ENCODE peak calls at places on chromosomes 4 and X, in seven cellular contexts. C is lower leg skin, F is adrenal gland, T is HCT116, K is A549, P is body of pancreas, N is testis. V is an unnamed sample.

GRCh38 chr4:109981936-109982335 is 69.3 kb downstream of the EGF start:
- DNase-seq in C (no peak), F (no peak), T (no peak), K (no peak), P (no peak), N (no peak), V (no peak)

GRCh38 chrX:129716507-129716906 is 22.3 kb upstream of the XPNPEP2 start:
- DNase-seq in C (peak; percentile 10), F (no peak), T (no peak), K (no peak), P (no peak), N (peak; percentile 14), V (no peak)

GRCh38 chr4:184007891-184008290 is 102.8 kb downstream of the STOX2 start:
- DNase-seq in C (no peak), F (no peak), T (no peak), K (no peak), P (no peak), N (no peak), V (no peak)

GRCh38 chr4:90727938-90728337 is 600.7 kb downstream of the CCSER1 start:
- DNase-seq in C (no peak), F (no peak), T (peak; percentile 45), K (peak; percentile 47), P (no peak), N (no peak), V (no peak)

GRCh38 chr4:108540536-108540935 is 79.8 kb upstream of the RPL34 start:
- DNase-seq in C (no peak), F (no peak), T (no peak), K (no peak), P (no peak), N (no peak), V (no peak)

GRCh38 chr4:41857225-41857624 is 78.0 kb upstream of the TMEM33 start:
- DNase-seq in C (no peak), F (no peak), T (no peak), K (no peak), P (no peak), N (no peak), V (no peak)

GRCh38 chrX:78655642-78656041 is 3.5 kb downstream of the RTL3 start:
- DNase-seq in C (no peak), F (no peak), T (no peak), K (no peak), P (no peak), N (no peak), V (no peak)

GRCh38 chr4:154677300-154677699 is 64.8 kb upstream of the FGG start:
- DNase-seq in C (no peak), F (no peak), T (no peak), K (no peak), P (no peak), N (no peak), V (no peak)

GRCh38 chrX:120251471-120252011 is 929 bp downstream of the ZBTB33 start:
- DNase-seq in C (no peak), F (peak; percentile 48), T (no peak), K (peak; percentile 12), P (peak; percentile 19), N (peak; percentile 51), V (no peak)

GRCh38 chr4:83618991-83619390 is 83.1 kb downstream of the GPAT3 start:
- DNase-seq in C (no peak), F (no peak), T (no peak), K (no peak), P (peak; percentile 16), N (no peak), V (peak; percentile 52)

GRCh38 chr4:87101543-87102199 is 118.7 kb downstream of the KLHL8 start:
- DNase-seq in C (no peak), F (no peak), T (no peak), K (no peak), P (no peak), N (no peak), V (no peak)

GRCh38 chr4:8156617-8157016 is 2.0 kb downstream of the ABLIM2 start:
- DNase-seq in C (no peak), F (no peak), T (no peak), K (no peak), P (no peak), N (no peak), V (no peak)

GRCh38 chr4:75708218-75708691 is 16.1 kb upstream of the USO1 start:
- DNase-seq in C (peak; percentile 13), F (no peak), T (no peak), K (peak; percentile 50), P (no peak), N (no peak), V (no peak)

GRCh38 chr4:147037089-147037488 is 91.4 kb upstream of the TTC29 start:
- DNase-seq in C (no peak), F (no peak), T (no peak), K (no peak), P (no peak), N (no peak), V (no peak)

GRCh38 chrX:53440631-53441517 is 6.7 kb upstream of the HSD17B10 start:
- DNase-seq in C (peak; percentile 97), F (peak; percentile 92), T (no peak), K (peak; percentile 48), P (peak; percentile 60), N (peak; percentile 21), V (no peak)

GRCh38 chrX:133937022-133937421 is 48.4 kb downstream of the GPC3 start:
- DNase-seq in C (no peak), F (no peak), T (no peak), K (no peak), P (no peak), N (no peak), V (no peak)
- TF ChIP-seq POLR2A in C (no peak), F (no peak), T (no peak), K (no peak), P (no peak), N (no peak), V (no peak)

DNA sequence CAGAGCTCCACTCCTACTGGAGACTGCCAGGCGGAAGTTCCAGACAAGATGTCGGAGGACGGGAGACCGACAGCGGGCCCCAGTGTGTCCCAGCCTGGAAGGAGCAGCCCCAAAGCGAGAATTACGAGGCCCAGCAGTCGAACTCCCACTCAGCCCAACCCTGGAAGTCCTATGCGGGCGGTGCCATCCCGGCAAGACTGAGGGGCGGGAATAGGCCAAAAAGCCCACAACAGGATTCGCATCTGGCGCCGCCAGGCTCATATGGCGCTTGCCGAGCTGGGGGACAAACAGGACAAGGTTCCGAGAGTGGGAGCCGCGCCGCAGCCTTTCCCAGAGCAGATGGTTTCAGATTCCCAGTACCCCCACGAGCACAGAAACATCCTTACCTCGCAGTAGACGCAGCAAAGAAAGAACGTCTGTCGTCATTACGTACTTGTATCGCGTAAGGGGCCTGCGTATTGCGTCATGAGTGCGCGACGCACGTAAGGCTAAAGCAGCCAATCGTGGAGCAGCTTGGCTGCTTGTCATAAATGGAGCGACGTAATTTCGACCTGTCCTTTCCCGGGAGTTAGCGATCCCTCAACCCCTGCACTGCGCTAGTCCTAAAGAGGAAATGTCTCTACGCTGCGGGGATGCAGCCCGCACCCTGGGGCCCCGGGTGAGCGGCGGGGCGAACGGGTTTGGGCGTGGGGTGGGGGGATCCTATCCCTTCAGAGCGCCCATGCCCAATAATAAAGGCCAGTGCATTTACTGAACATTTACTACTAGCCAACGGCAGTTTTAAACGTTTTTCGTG is at the start of the genes LIAS and RPL9:
- DNase-seq in C (peak; percentile 99), F (peak; percentile 98), T (peak; percentile 99), K (peak; percentile 99), P (peak; percentile 99), N (peak; percentile 97), V (peak; percentile 92)
- TF ChIP-seq POLR2A in C (peak; percentile 85), F (peak; percentile 97), T (peak; percentile 97), K (peak; percentile 78), P (peak; percentile 97), N (peak; percentile 78), V (peak; percentile 96)

DNA sequence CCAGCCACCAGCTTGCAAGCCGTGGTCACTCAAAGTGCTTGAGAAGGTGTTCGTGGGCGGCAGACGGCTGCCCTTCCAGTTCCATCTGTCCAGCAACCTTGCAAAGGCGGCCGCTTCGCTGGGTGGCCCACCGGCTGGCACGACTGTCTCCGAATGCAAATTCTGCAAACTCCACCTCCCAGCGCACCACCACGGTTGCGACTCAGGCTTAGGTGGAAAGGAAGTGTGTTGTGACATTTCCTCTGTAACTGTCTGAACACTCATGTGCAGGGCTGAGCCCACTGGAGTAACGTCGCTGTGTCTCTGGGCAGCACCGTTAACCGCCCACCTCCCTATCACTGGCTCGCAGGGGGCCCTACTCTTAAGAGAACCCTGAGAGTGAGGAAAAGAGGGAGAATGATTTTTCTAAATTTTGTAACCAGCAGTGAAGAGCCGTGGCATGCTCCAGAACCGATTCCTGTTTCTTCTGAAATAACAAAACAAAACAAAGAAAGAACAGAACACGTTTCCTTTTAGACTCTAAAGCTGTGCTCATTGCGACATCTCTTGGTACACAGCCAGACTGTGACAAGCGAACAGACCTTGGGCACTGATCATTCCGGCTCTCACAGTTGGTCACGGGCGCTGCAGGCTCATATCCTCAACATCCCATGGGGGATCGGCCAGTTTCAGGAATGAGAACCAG is at the start of gene P2RY8:
- DNase-seq in C (peak; percentile 91), F (peak; percentile 96), T (no peak), K (peak; percentile 64), P (peak; percentile 85), N (peak; percentile 90), V (peak; percentile 73)
- TF ChIP-seq POLR2A in C (no peak), F (peak; percentile 62), T (no peak), K (no peak), P (peak; percentile 51), N (no peak), V (no peak)

GRCh38 chr4:141220271-141220654 is 432 bp upstream of the ZNF330 start:
- DNase-seq in C (no peak), F (no peak), T (no peak), K (no peak), P (no peak), N (no peak), V (no peak)

GRCh38 chr4:141215972-141216761 is 4.5 kb upstream of the ZNF330 start:
- DNase-seq in C (no peak), F (no peak), T (no peak), K (no peak), P (no peak), N (no peak), V (peak; percentile 48)

GRCh38 chr4:141215030-141215429 is 5.7 kb upstream of the ZNF330 start:
- DNase-seq in C (no peak), F (no peak), T (no peak), K (no peak), P (no peak), N (no peak), V (no peak)

GRCh38 chr4:141223418-141223817 is 2.7 kb downstream of the ZNF330 start:
- DNase-seq in C (no peak), F (no peak), T (no peak), K (no peak), P (no peak), N (no peak), V (no peak)

GRCh38 chr4:141220655-141221605 is at the start of gene ZNF330:
- DNase-seq in C (peak; percentile 98), F (peak; percentile 96), T (peak; percentile 75), K (peak; percentile 90), P (peak; percentile 90), N (peak; percentile 95), V (peak; percentile 96)
- TF ChIP-seq POLR2A in C (peak; percentile 75), F (peak; percentile 86), T (peak; percentile 56), K (peak; percentile 64), P (peak; percentile 94), N (peak; percentile 89), V (peak; percentile 38)

GRCh38 chr4:56435001-56435747 is at the start of gene PPAT:
- DNase-seq in C (peak; percentile 99), F (peak; percentile 98), T (peak; percentile 94), K (peak; percentile 97), P (peak; percentile 98), N (peak; percentile 98), V (peak; percentile 100)
- TF ChIP-seq POLR2A in C (no peak), F (peak; percentile 83), T (peak; percentile 65), K (peak; percentile 87), P (peak; percentile 64), N (no peak), V (no peak)

V was measured in upper lobe of left lung.